ENCODE peak calls at places on chromosome X, in eight cellular contexts. O is cardiac fibroblast, M is GDM1, H is PC-9, K is IMR-90, J is NCI-H1092 treated with DMSO at 0.1 percent for 48 hours, T is renal cortical epithelial cell, N is NCI-H510A. F is an unnamed sample.

GRCh38 chrX:101208152-101208905 is 11.3 kb upstream of the DRP2 start:
- DNase-seq in J (no peak), T (peak), H (no peak), K (peak), N (no peak), M (no peak), O (peak), F (no peak)

GRCh38 chrX:3176439-3176820 is 135.2 kb downstream of the ARSF start:
- DNase-seq in J (no peak), M (no peak), K (peak), H (no peak), T (peak), N (no peak), O (peak), F (no peak)

GRCh38 chrX:106917830-106918500 is 2.2 kb upstream of the CLDN2 start:
- DNase-seq in O (peak), H (peak), T (peak), N (no peak), J (no peak), M (no peak), K (peak), F (no peak)

GRCh38 chrX:3527166-3527565 is 180.7 kb upstream of the MXRA5 start:
- DNase-seq in O (no peak), N (no peak), M (no peak), H (no peak), J (no peak), K (peak), T (no peak), F (no peak)

GRCh38 chrX:16695079-16695676 is 17.3 kb downstream of the CTPS2 start:
- DNase-seq in H (peak), T (peak), M (peak), K (peak), N (no peak), J (peak), O (peak), F (no peak)

GRCh38 chrX:80578518-80579105 is 158.4 kb downstream of the TENT5D start:
- DNase-seq in N (no peak), O (peak), T (peak), J (peak), M (peak), K (peak), H (no peak), F (no peak)

GRCh38 chrX:119292445-119292844 is 56.4 kb downstream of the PGRMC1 start:
- DNase-seq in H (no peak), M (no peak), T (no peak), O (no peak), K (no peak), N (no peak), J (no peak), F (no peak)

GRCh38 chrX:1011632-1012283 is 200.7 kb downstream of the CRLF2 start:
- DNase-seq in N (no peak), J (no peak), M (no peak), K (no peak), O (no peak), H (no peak), T (no peak), F (no peak)

GRCh38 chrX:44082829-44083228 is 109.6 kb upstream of the NDP start:
- DNase-seq in M (no peak), J (no peak), O (no peak), N (no peak), K (no peak), T (no peak), H (no peak), F (no peak)

GRCh38 chrX:14630724-14631123 is 101.4 kb downstream of the GLRA2 start:
- DNase-seq in K (no peak), O (no peak), J (no peak), H (no peak), N (no peak), M (no peak), T (no peak), F (no peak)

GRCh38 chrX:23287191-23287764 is 47.4 kb upstream of the PTCHD1 start:
- DNase-seq in H (no peak), O (no peak), M (no peak), J (no peak), N (no peak), K (no peak), T (peak), F (no peak)

GRCh38 chrX:106170318-106170717 is 2.2 kb downstream of the PWWP3B start:
- DNase-seq in H (no peak), K (no peak), T (peak), N (no peak), J (no peak), O (peak), M (no peak), F (no peak)

GRCh38 chrX:50747471-50747900 is 66.5 kb downstream of the SHROOM4 start:
- DNase-seq in J (no peak), N (no peak), H (no peak), T (peak), O (peak), M (no peak), K (peak), F (no peak)

GRCh38 chrX:51851507-51852085 is 41.8 kb upstream of the MAGED1 start:
- DNase-seq in T (no peak), H (no peak), O (no peak), J (no peak), K (no peak), M (no peak), N (no peak), F (no peak)

GRCh38 chrX:108275732-108276131 is 162.5 kb downstream of the COL4A6 start:
- DNase-seq in T (no peak), M (no peak), H (no peak), K (no peak), J (no peak), O (no peak), N (no peak), F (no peak)

GRCh38 chrX:8815460-8816065 is 14.4 kb upstream of the FAM9A start:
- DNase-seq in H (no peak), K (peak), M (peak), J (peak), N (peak), O (peak), T (peak), F (no peak)

GRCh38 chrX:27966955-27967354 is 14.3 kb downstream of the DCAF8L1 start:
- DNase-seq in M (no peak), K (peak), T (peak), H (no peak), O (peak), J (no peak), N (no peak), F (no peak)

F was measured in sigmoid colon.